ENCODE peak calls at places on chromosome 16, in seven cellular contexts. O is sigmoid colon, H is adrenal gland, L is HepG2, S is ovary, R is transverse colon, K is heart left ventricle. T is an unnamed sample. For H3K9me3, the result is how much of the 10 kb centered on the place peaks cover.

GRCh38 chr16:85988723-85989313 is 89.9 kb downstream of the IRF8 start:
- DNase-seq in R (peak), S (no peak), K (no peak), L (no peak), O (peak), H (no peak), T (no peak)

GRCh38 chr16:86421995-86422394 is 88.3 kb upstream of the FOXF1 start:
- DNase-seq in S (no peak), K (no peak), R (no peak), H (no peak), L (no peak), O (no peak), T (no peak)

GRCh38 chr16:46972429-46972970 is 974 bp downstream of the DNAJA2 start:
- DNase-seq in K (no peak), L (peak), O (no peak), S (no peak), H (no peak), R (no peak), T (no peak)

GRCh38 chr16:27439273-27440018 is 37.5 kb downstream of the IL21R start:
- DNase-seq in O (peak), R (no peak), K (no peak), S (no peak), H (no peak), L (no peak), T (peak)

GRCh38 chr16:47916266-47916665 is 239.5 kb downstream of the ABCC12 start:
- DNase-seq in K (no peak), H (no peak), R (no peak), L (no peak), S (no peak), O (no peak), T (no peak)

GRCh38 chr16:2981177-2981898 is 1.1 kb upstream of the PKMYT1 start:
- DNase-seq in R (no peak), K (no peak), S (no peak), H (peak), O (no peak), L (peak), T (no peak)

GRCh38 chr16:31880322-31880979 is 6.8 kb downstream of the ZNF267 start:
- DNase-seq in K (no peak), R (no peak), L (no peak), H (peak), S (no peak), O (no peak), T (no peak)

GRCh38 chr16:67268136-67268579 is 11.2 kb upstream of the PLEKHG4 start:
- DNase-seq in K (no peak), S (peak), O (peak), H (peak), R (no peak), L (peak), T (no peak)

GRCh38 chr16:20901441-20902112 is 1.0 kb downstream of the LYRM1 start:
- DNase-seq in L (peak), O (peak), K (peak), H (peak), S (peak), R (peak), T (peak)

GRCh38 chr16:88870608-88871348 is 4.3 kb upstream of the PABPN1L start:
- DNase-seq in O (no peak), R (peak), L (no peak), H (no peak), S (no peak), K (no peak), T (no peak)
- TF ChIP-seq POLR2A in O (no peak), R (no peak), L (no peak), H (no peak), S (no peak), K (no peak), T (no peak)

GRCh38 chr16:54244061-54244886 is 42.3 kb downstream of the IRX3 start:
- DNase-seq in L (peak), H (no peak), S (no peak), R (no peak), K (no peak), O (no peak), T (no peak)

GRCh38 chr16:54246454-54246821 is 40.1 kb downstream of the IRX3 start:
- DNase-seq in L (no peak), H (no peak), R (no peak), K (no peak), S (no peak), O (no peak), T (no peak)

GRCh38 chr16:54253118-54253517 is 33.5 kb downstream of the IRX3 start:
- DNase-seq in H (no peak), O (no peak), R (no peak), L (no peak), K (no peak), S (no peak), T (no peak)

GRCh38 chr16:54245788-54246453 is 40.7 kb downstream of the IRX3 start:
- DNase-seq in H (no peak), R (no peak), O (no peak), K (no peak), L (no peak), S (no peak), T (no peak)

DNA sequence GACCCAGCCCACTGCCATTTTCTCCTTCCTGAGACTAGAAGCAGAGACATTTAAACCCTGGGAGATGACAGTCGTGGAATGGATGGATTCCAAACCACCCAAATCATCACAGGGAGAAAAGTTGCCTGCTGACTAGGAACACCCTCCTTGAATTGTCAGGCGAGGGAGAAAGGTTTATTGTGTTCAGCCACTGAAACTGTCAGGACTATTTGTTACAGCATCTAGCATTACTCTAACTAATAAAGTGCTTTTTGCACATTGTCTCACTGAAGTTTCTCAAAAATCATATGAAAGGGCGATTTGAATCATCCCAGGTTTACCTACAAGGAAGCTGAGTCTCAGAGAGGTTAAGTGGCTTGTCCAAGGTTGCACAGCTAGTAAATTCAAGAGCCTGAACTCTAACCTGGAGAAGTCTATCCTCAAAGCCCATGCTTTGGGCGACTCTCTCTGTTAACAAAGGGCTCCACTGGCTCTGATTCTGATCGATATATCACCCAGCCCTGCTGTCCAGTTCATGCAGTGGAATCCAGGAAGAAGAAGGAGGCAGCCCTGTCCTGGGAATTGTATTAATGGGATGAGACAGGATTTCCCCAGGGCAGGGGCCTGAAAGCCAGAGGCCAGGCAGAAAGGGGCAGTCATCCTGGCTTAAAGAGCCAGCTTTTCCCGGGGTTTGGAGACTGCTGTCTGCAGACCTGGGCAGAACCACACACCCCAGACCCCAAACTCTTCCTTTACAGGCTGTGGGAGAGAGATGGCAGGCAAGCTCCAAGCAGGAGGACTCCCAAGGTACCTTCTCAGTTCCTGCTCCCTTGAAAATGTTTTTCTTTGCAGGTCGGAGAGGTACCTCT is 37.5 kb downstream of the IRX3 start:
- DNase-seq in L (no peak), K (no peak), H (no peak), O (no peak), S (no peak), R (no peak), T (no peak)
- TF ChIP-seq CTCF in L (no peak), K (no peak), H (no peak), O (no peak), S (no peak), R (no peak), T (no peak)

DNA sequence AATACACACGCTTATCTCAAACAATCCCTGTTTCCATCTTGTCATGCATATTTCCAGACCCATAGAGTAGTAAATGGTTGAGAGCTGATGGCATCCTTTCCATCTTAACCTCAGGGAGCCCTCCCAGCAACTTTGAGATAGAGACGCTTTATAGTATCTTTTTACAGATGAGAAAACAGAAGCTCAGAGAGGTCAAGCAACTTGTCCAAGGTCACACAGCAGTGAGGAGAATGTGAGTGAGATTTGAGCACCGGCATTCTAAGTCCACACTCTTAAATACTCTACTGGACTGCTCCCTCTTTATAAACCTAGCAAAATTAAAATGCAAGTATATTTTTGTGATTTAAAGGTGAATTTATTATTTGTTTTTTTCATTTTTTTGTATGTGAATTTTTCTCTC is 19.9 kb upstream of the KCNG4 start:
- DNase-seq in K (no peak), L (no peak), S (no peak), O (no peak), R (no peak), H (no peak), T (no peak)
- H3K9me3 ChIP-seq in K (under half), L (under half), S (under half), O (under half), R (under half), H (under half), T (under half)

GRCh38 chr16:87830673-87831420 is 38.5 kb downstream of the SLC7A5 start:
- DNase-seq in H (no peak), L (no peak), R (no peak), S (no peak), K (no peak), O (no peak), T (no peak)

GRCh38 chr16:87831421-87832136 is 37.7 kb downstream of the SLC7A5 start:
- DNase-seq in R (no peak), S (no peak), K (no peak), L (no peak), H (no peak), O (no peak), T (no peak)

GRCh38 chr16:87829123-87829980 is 40.0 kb downstream of the SLC7A5 start:
- DNase-seq in H (no peak), O (no peak), R (no peak), L (no peak), K (no peak), S (no peak), T (no peak)

GRCh38 chr16:87828071-87828971 is 41.0 kb downstream of the SLC7A5 start:
- DNase-seq in L (no peak), K (no peak), O (no peak), R (no peak), H (no peak), S (no peak), T (no peak)

GRCh38 chr16:87829988-87830672 is 39.2 kb downstream of the SLC7A5 start:
- DNase-seq in K (no peak), O (no peak), L (no peak), H (no peak), S (no peak), R (no peak), T (no peak)
- TF ChIP-seq POLR2A in K (no peak), O (no peak), L (no peak), H (no peak), S (no peak), R (no peak), T (no peak)

DNA sequence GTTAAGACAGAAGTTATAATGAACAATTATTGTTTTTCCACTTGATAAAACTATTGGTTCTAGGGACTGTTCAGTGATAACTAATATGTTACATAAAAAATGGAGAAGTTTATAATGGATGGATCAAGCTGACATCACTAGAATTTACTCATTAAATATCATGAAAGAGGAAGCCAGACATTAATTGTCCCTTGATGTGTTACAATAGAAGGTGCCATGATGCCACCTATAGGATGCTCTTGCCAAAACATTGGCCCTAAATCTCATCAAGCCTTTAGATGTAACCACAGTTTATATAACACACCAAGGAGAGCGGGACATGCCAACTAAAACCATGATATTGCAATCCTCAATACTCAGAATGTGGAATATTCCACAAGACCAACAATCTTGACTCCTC is 147.9 kb upstream of the MON1B start:
- DNase-seq in H (no peak), L (no peak), S (no peak), R (no peak), K (no peak), O (no peak), T (no peak)
- TF ChIP-seq CTCF in H (peak), L (peak), S (no peak), R (no peak), K (no peak), O (no peak), T (no peak)

GRCh38 chr16:10408824-10409381 is 23.0 kb downstream of the ATF7IP2 start:
- DNase-seq in H (no peak), L (peak), R (no peak), S (no peak), O (no peak), K (no peak), T (no peak)
- H3K9me3 ChIP-seq in H (under half), L (under half), R (half or more), S (under half), O (under half), K (half or more), T (under half)